ENCODE peak calls at places on chromosomes 5 and 9, in eight cellular contexts. X is EL; S is stimulated activated CD4-positive, alpha-beta T cell treated with anti-CD3 and anti-CD28 coated beads, Interleukin-4, amount 100 ng/mL, for 1 hour; W is foreskin fibroblast; C is activated CD4-positive, alpha-beta T cell treated with anti-CD3 and anti-CD28 coated beads for 4 hours; A is activated T-cell treated with anti-CD3 and anti-CD28 coated beads, Interleukin-2, amount 50 U/mL, for 4 hours; R is upper lobe of right lung; Z is fibroblast of mammary gland. Q is an unnamed sample.

GRCh38 chr9:90365646-90366045 is 277.0 kb downstream of the DIRAS2 start:
- DNase-seq in X (no peak), S (no peak), W (no peak), C (no peak), A (no peak), R (no peak), Z (no peak), Q (no peak)

GRCh38 chr9:107628444-107628843 is 138.9 kb upstream of the KLF4 start:
- DNase-seq in X (no peak), S (no peak), W (no peak), C (no peak), A (no peak), R (no peak), Z (no peak), Q (no peak)

GRCh38 chr9:118529210-118529609 is 825.0 kb downstream of the TLR4 start:
- DNase-seq in X (peak), S (no peak), W (peak), C (no peak), A (no peak), R (no peak), Z (peak), Q (no peak)

GRCh38 chr5:109412981-109413402 is 3.2 kb upstream of the PJA2 start:
- DNase-seq in X (no peak), S (no peak), W (no peak), C (no peak), A (no peak), R (no peak), Z (no peak), Q (no peak)

GRCh38 chr9:131728961-131729360 is 10.9 kb downstream of the RAPGEF1 start:
- DNase-seq in X (no peak), S (peak), W (no peak), C (peak), A (peak), R (no peak), Z (no peak), Q (peak)

GRCh38 chr5:57492632-57493031 is 10.0 kb upstream of the ACTBL2 start:
- DNase-seq in X (no peak), S (no peak), W (no peak), C (no peak), A (no peak), R (no peak), Z (no peak), Q (no peak)

GRCh38 chr9:93265972-93266371 is 82.0 kb downstream of the WNK2 start:
- DNase-seq in X (no peak), S (no peak), W (no peak), C (no peak), A (no peak), R (no peak), Z (no peak), Q (no peak)

GRCh38 chr5:151095341-151096000 is 14.6 kb upstream of the TNIP1 start:
- DNase-seq in X (peak), S (no peak), W (peak), C (no peak), A (no peak), R (no peak), Z (peak), Q (no peak)

GRCh38 chr5:36607838-36608783 is 1.7 kb downstream of the SLC1A3 start:
- DNase-seq in X (peak), S (no peak), W (peak), C (no peak), A (no peak), R (no peak), Z (peak), Q (no peak)

GRCh38 chr9:103183569-103184191 is 188.5 kb downstream of the CYLC2 start:
- DNase-seq in X (no peak), S (no peak), W (no peak), C (no peak), A (no peak), R (no peak), Z (peak), Q (no peak)

GRCh38 chr5:138386290-138386689 is 33.8 kb downstream of the KDM3B start:
- DNase-seq in X (no peak), S (no peak), W (no peak), C (no peak), A (no peak), R (no peak), Z (no peak), Q (no peak)

GRCh38 chr5:1386274-1386717 is 41.4 kb upstream of the CLPTM1L start:
- DNase-seq in X (peak), S (peak), W (peak), C (peak), A (peak), R (peak), Z (no peak), Q (peak)

GRCh38 chr5:420632-421286 is 22.2 kb upstream of the EXOC3 start:
- DNase-seq in X (no peak), S (no peak), W (no peak), C (no peak), A (no peak), R (peak), Z (no peak), Q (no peak)

GRCh38 chr9:91001146-91001611 is 199.6 kb downstream of the SYK start:
- DNase-seq in X (peak), S (no peak), W (peak), C (no peak), A (no peak), R (no peak), Z (peak), Q (no peak)

Q was measured in activated CD8-positive, alpha-beta memory T cell treated with anti-CD3 and anti-CD28 coated beads, Interleukin-2, amount 50 U/mL, for 48 hours.